ENCODE peak calls at places on chromosome 6, in seven cellular contexts. W is globus pallidus; S is activated naive CD4-positive, alpha-beta T cell treated with anti-CD3 and anti-CD28 coated beads, Interleukin-2, amount 10 ng/mL, durations not matched to agents 7 days and 5 days; N is putamen; M is A172; R is central memory CD8-positive, alpha-beta T cell; L is GM03348. X is an unnamed sample.

GRCh38 chr6:3867616-3868502 is 18.7 kb downstream of the FAM50B start:
- DNase-seq in W (no peak), S (no peak), N (no peak), M (no peak), R (no peak), L (peak), X (no peak)

GRCh38 chr6:4008324-4009047 is 70.5 kb downstream of the FAM217A start:
- DNase-seq in W (no peak), S (no peak), N (peak), M (peak), R (no peak), L (peak), X (no peak)

GRCh38 chr6:134436281-134436815 is 118.4 kb upstream of the SGK1 start:
- DNase-seq in W (peak), S (peak), N (peak), M (peak), R (no peak), L (peak), X (no peak)

GRCh38 chr6:15956205-15957106 is 172.4 kb upstream of the MYLIP start:
- DNase-seq in W (no peak), S (no peak), N (no peak), M (no peak), R (no peak), L (no peak), X (no peak)

GRCh38 chr6:161415302-161415855 is 141.5 kb upstream of the AGPAT4 start:
- DNase-seq in W (no peak), S (no peak), N (no peak), M (no peak), R (no peak), L (no peak), X (no peak)

GRCh38 chr6:45483021-45483420 is 105.3 kb upstream of the SUPT3H start:
- DNase-seq in W (peak), S (no peak), N (no peak), M (no peak), R (no peak), L (peak), X (no peak)

GRCh38 chr6:162882817-162883481 is 155.2 kb downstream of the PACRG start:
- DNase-seq in W (no peak), S (no peak), N (no peak), M (no peak), R (no peak), L (peak), X (no peak)

GRCh38 chr6:156773935-156774871 is 3.0 kb upstream of the ARID1B start:
- DNase-seq in W (no peak), S (no peak), N (no peak), M (no peak), R (no peak), L (no peak), X (no peak)

GRCh38 chr6:24931296-24931695 is 4.5 kb downstream of the RIPOR2 start:
- DNase-seq in W (peak), S (no peak), N (no peak), M (no peak), R (no peak), L (peak), X (no peak)

GRCh38 chr6:7311920-7312615 is 931 bp downstream of the SSR1 start:
- DNase-seq in W (peak), S (no peak), N (no peak), M (no peak), R (no peak), L (no peak), X (no peak)

GRCh38 chr6:30888472-30889137 is 4.3 kb downstream of the DDR1 start:
- DNase-seq in W (peak), S (no peak), N (peak), M (peak), R (no peak), L (peak), X (no peak)

GRCh38 chr6:37648465-37649330 is 49.0 kb downstream of the MDGA1 start:
- DNase-seq in W (no peak), S (peak), N (no peak), M (no peak), R (no peak), L (peak), X (peak)

GRCh38 chr6:129635396-129636164 is 74.4 kb downstream of the ARHGAP18 start:
- DNase-seq in W (no peak), S (no peak), N (no peak), M (peak), R (no peak), L (peak), X (no peak)

GRCh38 chr6:148693882-148694484 is 52.8 kb upstream of the UST start:
- DNase-seq in W (no peak), S (no peak), N (no peak), M (no peak), R (no peak), L (no peak), X (no peak)

GRCh38 chr6:167477688-167478087 is 152.8 kb downstream of the TTLL2 start:
- DNase-seq in W (no peak), S (no peak), N (no peak), M (no peak), R (no peak), L (no peak), X (no peak)

GRCh38 chr6:31822038-31822821 is 5.3 kb upstream of the HSPA1B start:
- DNase-seq in W (peak), S (peak), N (peak), M (peak), R (peak), L (peak), X (peak)

GRCh38 chr6:142856857-142857608 is 87.9 kb downstream of the HIVEP2 start:
- DNase-seq in W (peak), S (peak), N (no peak), M (no peak), R (peak), L (no peak), X (no peak)

GRCh38 chr6:3806169-3806922 is 42.8 kb upstream of the FAM50B start:
- DNase-seq in W (no peak), S (no peak), N (no peak), M (no peak), R (no peak), L (no peak), X (no peak)

GRCh38 chr6:32796848-32797776 is 19.7 kb downstream of the HLA-DOB start:
- DNase-seq in W (peak), S (peak), N (peak), M (peak), R (peak), L (peak), X (peak)

GRCh38 chr6:4979426-4979825 is 24.4 kb downstream of the RPP40 start:
- DNase-seq in W (no peak), S (no peak), N (no peak), M (no peak), R (no peak), L (no peak), X (no peak)

GRCh38 chr6:150466196-150466595 is 97.4 kb downstream of the IYD start:
- DNase-seq in W (no peak), S (no peak), N (no peak), M (no peak), R (no peak), L (no peak), X (no peak)

GRCh38 chr6:152089992-152090391 is 282.5 kb downstream of the ESR1 start:
- DNase-seq in W (no peak), S (no peak), N (no peak), M (peak), R (no peak), L (peak), X (no peak)

GRCh38 chr6:33577106-33577535 is 3.0 kb downstream of the BAK1 start:
- DNase-seq in W (peak), S (peak), N (no peak), M (peak), R (no peak), L (no peak), X (no peak)

GRCh38 chr6:1187293-1188131 is 124.4 kb upstream of the FOXQ1 start:
- DNase-seq in W (no peak), S (no peak), N (no peak), M (no peak), R (no peak), L (no peak), X (no peak)

GRCh38 chr6:141955621-141956020 is 177.1 kb upstream of the GJE1 start:
- DNase-seq in W (no peak), S (no peak), N (no peak), M (no peak), R (no peak), L (no peak), X (no peak)

GRCh38 chr6:134949927-134950326 is at the start of gene ALDH8A1:
- DNase-seq in W (no peak), S (no peak), N (no peak), M (no peak), R (no peak), L (no peak), X (no peak)